ENCODE peak calls at places on chromosome 9, in eight cellular contexts. F is dorsolateral prefrontal cortex; J is NAMALWA; G is DMS153; R is activated CD8-positive, alpha-beta memory T cell treated with anti-CD3 and anti-CD28 coated beads for 24 hours; Q is posterior cingulate gyrus; U is stimulated activated CD8-positive, alpha-beta memory T cell treated with anti-CD3 and anti-CD28 coated beads, Interleukin-15, amount 100 ng/mL, for 1 hour; W is fibroblast of mammary gland. C is an unnamed sample.
A peak's percentile ranks its signal among the peaks of the same experiment; 100 is the strongest.

GRCh38 chr9:100213730-100214477 is 114.9 kb downstream of the INVS start:
- DNase-seq in F (no peak), J (no peak), G (no peak), R (no peak), Q (no peak), U (no peak), W (peak; percentile 15), C (no peak)

GRCh38 chr9:15295761-15296405 is 11.1 kb downstream of the TTC39B start:
- DNase-seq in F (no peak), J (no peak), G (no peak), R (peak; percentile 74), Q (no peak), U (no peak), W (peak; percentile 91), C (peak; percentile 27)

GRCh38 chr9:128420060-128420650 is 502 bp upstream of the CERCAM start:
- DNase-seq in F (peak; percentile 85), J (peak; percentile 74), G (no peak), R (peak; percentile 89), Q (peak; percentile 59), U (peak; percentile 30), W (peak; percentile 45), C (peak; percentile 60)

GRCh38 chr9:8895498-8896224 is 1096.1 kb upstream of the DMAC1 start:
- DNase-seq in F (no peak), J (peak; percentile 61), G (no peak), R (no peak), Q (no peak), U (no peak), W (peak; percentile 62), C (peak; percentile 68)

GRCh38 chr9:73039253-73039915 is 86.5 kb upstream of the ALDH1A1 start:
- DNase-seq in F (no peak), J (no peak), G (no peak), R (no peak), Q (no peak), U (no peak), W (peak; percentile 78), C (no peak)

GRCh38 chr9:68608763-68609162 is 68.1 kb upstream of the TMEM252 start:
- DNase-seq in F (no peak), J (no peak), G (no peak), R (no peak), Q (no peak), U (no peak), W (no peak), C (no peak)

GRCh38 chr9:4686112-4686511 is 6.7 kb downstream of the CDC37L1 start:
- DNase-seq in F (no peak), J (no peak), G (no peak), R (no peak), Q (no peak), U (no peak), W (no peak), C (no peak)

GRCh38 chr9:17462869-17463464 is 115.9 kb upstream of the SH3GL2 start:
- DNase-seq in F (no peak), J (peak; percentile 64), G (peak; percentile 9), R (no peak), Q (no peak), U (no peak), W (peak; percentile 76), C (peak; percentile 47)